ENCODE peak calls at places on chromosomes 3 and 15, in eight cellular contexts. M, G, J, F, R, V, Y and P are unnamed samples.

GRCh38 chr3:127748754-127749327 is 73.5 kb downstream of the MGLL start:
- DNase-seq in M (no peak), G (no peak), J (peak), F (no peak), R (no peak), V (no peak), Y (no peak), P (no peak)

GRCh38 chr15:52680041-52680391 is 828 bp upstream of the ATOSA start:
- DNase-seq in M (no peak), G (no peak), J (peak), F (no peak), R (no peak), V (no peak), Y (no peak), P (peak)

GRCh38 chr3:71360170-71360569 is 223.4 kb downstream of the FOXP1 start:
- DNase-seq in M (no peak), G (no peak), J (no peak), F (no peak), R (no peak), V (no peak), Y (no peak), P (no peak)

GRCh38 chr3:111851511-111851954 is 7.5 kb upstream of the PHLDB2 start:
- DNase-seq in M (no peak), G (peak), J (peak), F (no peak), R (no peak), V (no peak), Y (no peak), P (peak)

GRCh38 chr15:59522988-59523461 is 85.0 kb downstream of the FAM81A start:
- DNase-seq in M (no peak), G (no peak), J (no peak), F (peak), R (no peak), V (no peak), Y (no peak), P (no peak)

GRCh38 chr15:64274541-64274940 is 81.4 kb downstream of the CSNK1G1 start:
- DNase-seq in M (no peak), G (no peak), J (no peak), F (no peak), R (no peak), V (no peak), Y (no peak), P (no peak)

GRCh38 chr3:107117922-107118576 is 259.2 kb upstream of the CCDC54 start:
- DNase-seq in M (no peak), G (peak), J (peak), F (peak), R (no peak), V (no peak), Y (peak), P (peak)

GRCh38 chr3:100106094-100106493 is 8.2 kb downstream of the FILIP1L start:
- DNase-seq in M (no peak), G (no peak), J (no peak), F (no peak), R (no peak), V (no peak), Y (no peak), P (no peak)

GRCh38 chr15:33848011-33848410 is 120.3 kb upstream of the CHRM5 start:
- DNase-seq in M (no peak), G (no peak), J (no peak), F (no peak), R (no peak), V (no peak), Y (no peak), P (no peak)

GRCh38 chr3:156304406-156304805 is 184.0 kb downstream of the KCNAB1 start:
- DNase-seq in M (no peak), G (no peak), J (peak), F (no peak), R (no peak), V (no peak), Y (no peak), P (peak)

GRCh38 chr3:51271172-51271571 is 113.9 kb upstream of the MANF start:
- DNase-seq in M (no peak), G (no peak), J (no peak), F (no peak), R (no peak), V (no peak), Y (no peak), P (no peak)

GRCh38 chr3:430186-430585 is 233.6 kb downstream of the CHL1 start:
- DNase-seq in M (no peak), G (no peak), J (no peak), F (no peak), R (no peak), V (no peak), Y (no peak), P (no peak)

GRCh38 chr3:42351221-42351620 is 59.2 kb downstream of the LYZL4 start:
- DNase-seq in M (no peak), G (no peak), J (peak), F (no peak), R (no peak), V (no peak), Y (no peak), P (peak)

GRCh38 chr3:48989126-48989795 is 780 bp upstream of the P4HTM start:
- DNase-seq in M (no peak), G (no peak), J (peak), F (no peak), R (no peak), V (no peak), Y (no peak), P (no peak)

GRCh38 chr15:31128919-31129768 is 27.6 kb upstream of the TRPM1 start:
- DNase-seq in M (peak), G (peak), J (peak), F (peak), R (peak), V (peak), Y (peak), P (peak)

GRCh38 chr3:100865442-100865841 is 127.8 kb downstream of the ABI3BP start:
- DNase-seq in M (no peak), G (no peak), J (peak), F (no peak), R (no peak), V (no peak), Y (no peak), P (no peak)

GRCh38 chr15:36468746-36469145 is 110.7 kb upstream of the CDIN1 start:
- DNase-seq in M (no peak), G (peak), J (peak), F (no peak), R (no peak), V (peak), Y (no peak), P (peak)

GRCh38 chr3:46905191-46905560 is 27.7 kb downstream of the PTH1R start:
- DNase-seq in M (peak), G (peak), J (no peak), F (no peak), R (no peak), V (no peak), Y (peak), P (no peak)

DNA sequence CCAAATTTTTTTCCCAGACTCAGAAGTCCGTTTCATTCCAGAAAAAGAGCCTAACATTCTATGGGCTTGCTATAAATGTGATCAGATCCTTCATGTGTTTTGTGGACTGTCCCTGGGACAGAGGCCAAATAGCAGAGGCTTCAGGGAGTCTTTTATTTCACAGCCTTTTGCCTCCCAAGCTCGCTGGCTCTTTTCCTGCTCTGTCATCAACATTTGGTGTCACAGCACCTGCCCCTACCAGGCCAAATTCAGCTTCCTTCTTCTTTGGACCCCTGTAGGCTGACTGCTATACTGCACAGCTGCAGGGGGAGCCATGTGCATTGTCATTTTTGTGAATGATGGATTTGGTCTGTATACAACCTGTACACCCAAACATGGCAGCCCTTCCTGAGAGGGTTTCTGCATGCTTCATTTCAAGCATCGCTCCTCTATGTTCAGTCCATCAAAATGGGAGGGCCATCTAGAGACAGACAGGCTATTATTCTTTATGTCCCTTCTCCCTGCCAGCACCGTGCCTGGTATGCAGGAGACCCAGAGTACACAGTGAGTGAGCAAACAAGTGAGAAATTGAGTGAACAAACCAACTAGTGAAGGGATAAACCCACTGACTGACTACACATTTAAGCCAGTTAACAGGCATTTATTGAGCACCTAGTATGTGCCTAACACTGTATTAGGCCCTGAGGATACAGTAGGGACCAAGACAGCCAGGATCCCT is 17.9 kb upstream of the RPP14 start:
- DNase-seq in M (no peak), G (no peak), J (no peak), F (no peak), R (no peak), V (no peak), Y (peak), P (no peak)
- H3K27ac ChIP-seq in M (no peak), G (no peak), J (no peak), F (no peak), R (no peak), V (no peak), Y (no peak), P (no peak)

GRCh38 chr3:12198301-12198700 is 39.6 kb upstream of the TIMP4 start:
- DNase-seq in M (no peak), G (no peak), J (peak), F (no peak), R (no peak), V (no peak), Y (no peak), P (peak)
- H3K27ac ChIP-seq in M (no peak), G (no peak), J (no peak), F (no peak), R (no peak), V (no peak), Y (no peak), P (no peak)

GRCh38 chr3:12921736-12922135 is 80.4 kb upstream of the RPL32 start:
- DNase-seq in M (no peak), G (no peak), J (no peak), F (no peak), R (no peak), V (no peak), Y (no peak), P (no peak)
- H3K27ac ChIP-seq in M (no peak), G (no peak), J (no peak), F (no peak), R (no peak), V (no peak), Y (no peak), P (no peak)

GRCh38 chr15:88231909-88232308 is 24.6 kb downstream of the NTRK3 start:
- DNase-seq in M (no peak), G (no peak), J (no peak), F (no peak), R (no peak), V (no peak), Y (no peak), P (no peak)
- H3K27ac ChIP-seq in M (no peak), G (no peak), J (no peak), F (no peak), R (no peak), V (no peak), Y (no peak), P (no peak)

GRCh38 chr3:4011136-4011535 is 211.9 kb downstream of the LRRN1 start:
- DNase-seq in M (no peak), G (no peak), J (no peak), F (no peak), R (no peak), V (no peak), Y (no peak), P (no peak)
- H3K27ac ChIP-seq in M (no peak), G (no peak), J (no peak), F (no peak), R (no peak), V (no peak), Y (no peak), P (no peak)

GRCh38 chr3:174931473-174931872 is 72.3 kb downstream of the NAALADL2 start:
- DNase-seq in M (no peak), G (no peak), J (peak), F (no peak), R (no peak), V (no peak), Y (no peak), P (no peak)

GRCh38 chr3:174938102-174938501 is 79.0 kb downstream of the NAALADL2 start:
- DNase-seq in M (no peak), G (no peak), J (no peak), F (no peak), R (no peak), V (no peak), Y (no peak), P (no peak)

GRCh38 chr3:174937488-174937887 is 78.4 kb downstream of the NAALADL2 start:
- DNase-seq in M (no peak), G (no peak), J (peak), F (no peak), R (no peak), V (no peak), Y (no peak), P (peak)

GRCh38 chr3:174931969-174932368 is 72.8 kb downstream of the NAALADL2 start:
- DNase-seq in M (no peak), G (no peak), J (no peak), F (no peak), R (no peak), V (no peak), Y (no peak), P (no peak)

GRCh38 chr3:174936590-174936989 is 77.5 kb downstream of the NAALADL2 start:
- DNase-seq in M (no peak), G (no peak), J (no peak), F (no peak), R (no peak), V (no peak), Y (no peak), P (no peak)
- H3K27ac ChIP-seq in M (no peak), G (no peak), J (no peak), F (no peak), R (no peak), V (no peak), Y (no peak), P (no peak)

GRCh38 chr3:196060834-196061233 is 21.1 kb downstream of the TFRC start:
- DNase-seq in M (no peak), G (no peak), J (no peak), F (no peak), R (no peak), V (no peak), Y (no peak), P (no peak)

GRCh38 chr3:196055267-196055666 is 26.6 kb downstream of the TFRC start:
- DNase-seq in M (no peak), G (no peak), J (no peak), F (no peak), R (no peak), V (no peak), Y (no peak), P (no peak)

GRCh38 chr3:196053487-196053886 is 28.4 kb downstream of the TFRC start:
- DNase-seq in M (no peak), G (no peak), J (no peak), F (no peak), R (no peak), V (no peak), Y (no peak), P (no peak)

GRCh38 chr3:196055683-196056270 is 26.1 kb downstream of the TFRC start:
- DNase-seq in M (peak), G (peak), J (no peak), F (no peak), R (no peak), V (no peak), Y (no peak), P (no peak)

DNA sequence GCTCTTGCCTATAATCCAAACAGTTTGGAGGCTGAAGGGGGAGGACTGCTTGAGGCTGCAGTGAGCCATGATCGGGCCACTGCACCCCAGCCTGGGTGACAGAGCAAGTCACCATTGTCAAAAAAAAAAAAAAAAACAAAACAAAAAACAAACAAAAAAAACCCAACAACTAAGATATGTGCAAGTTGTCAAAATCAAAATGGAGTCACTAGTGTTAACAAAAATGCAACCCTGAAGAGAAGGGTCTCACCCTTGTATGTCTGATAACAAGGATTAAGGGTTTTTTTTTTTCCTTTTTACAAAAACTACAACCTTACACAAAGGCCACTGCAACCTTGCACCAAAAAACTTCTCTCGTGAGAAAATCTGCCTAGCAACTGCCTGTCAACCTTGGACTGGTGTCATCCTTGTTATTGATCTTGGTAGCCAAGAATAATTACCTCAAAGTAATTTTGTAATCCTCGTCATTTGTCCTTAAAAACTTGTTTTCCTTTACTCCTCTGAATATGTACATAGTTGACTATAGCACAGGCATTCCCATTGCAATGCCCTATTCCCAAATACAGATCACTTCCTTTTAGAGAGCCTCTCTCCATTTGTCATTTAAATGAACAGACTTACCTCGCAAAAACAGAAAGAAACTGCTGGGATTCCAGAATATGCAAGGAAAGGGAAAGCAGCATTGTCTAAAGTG is 24.1 kb downstream of the TFRC start:
- DNase-seq in M (no peak), G (no peak), J (no peak), F (no peak), R (no peak), V (no peak), Y (no peak), P (no peak)
- H3K27ac ChIP-seq in M (no peak), G (no peak), J (no peak), F (no peak), R (no peak), V (no peak), Y (no peak), P (no peak)

DNA sequence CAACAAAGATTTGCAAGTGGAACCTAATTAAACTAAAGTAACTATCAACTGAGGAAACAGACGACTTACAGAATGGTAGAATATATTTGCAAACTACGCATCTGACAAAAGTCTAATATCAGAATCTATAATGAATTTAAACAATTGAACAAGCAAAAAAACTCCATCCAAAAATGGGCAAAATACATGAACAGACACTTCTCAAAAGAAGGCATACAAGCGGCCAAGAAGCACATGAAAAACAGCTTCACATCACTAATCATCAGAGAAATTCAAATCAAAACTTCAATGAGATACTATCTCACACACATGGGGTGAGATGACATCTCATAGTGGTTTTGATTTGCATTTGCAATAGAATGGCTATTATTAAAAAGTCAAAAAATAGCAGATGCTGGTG is 128.6 kb downstream of the POLR2M start:
- DNase-seq in M (no peak), G (no peak), J (no peak), F (no peak), R (no peak), V (no peak), Y (no peak), P (no peak)
- H3K27ac ChIP-seq in M (no peak), G (no peak), J (no peak), F (no peak), R (no peak), V (no peak), Y (no peak), P (no peak)